ENCODE peak calls at places on chromosome 19, in seven cellular contexts. J, N, Q, F, X, Z and E are unnamed samples.

GRCh38 chr19:46298477-46299003 is 1.7 kb downstream of the HIF3A start:
- DNase-seq in J (no peak), X (no peak), Q (no peak), Z (no peak), F (no peak), N (no peak), E (no peak)

GRCh38 chr19:58372311-58373133 is 8.3 kb downstream of the ZNF837 start:
- DNase-seq in J (no peak), F (no peak), X (no peak), N (no peak), Q (no peak), Z (no peak), E (no peak)

GRCh38 chr19:17385878-17386611 is 8.0 kb downstream of the CCDC194 start:
- DNase-seq in X (peak), Z (peak), F (peak), N (peak), J (peak), Q (peak), E (peak)

GRCh38 chr19:2952953-2953481 is 8.2 kb upstream of the ZNF77 start:
- DNase-seq in Z (no peak), Q (no peak), X (no peak), N (no peak), F (no peak), J (peak), E (no peak)

GRCh38 chr19:57830071-57830602 is at the start of gene ZNF587B:
- DNase-seq in X (peak), Q (peak), F (no peak), J (no peak), Z (peak), N (peak), E (no peak)

GRCh38 chr19:18282788-18283141 is 1.3 kb upstream of the JUND start:
- DNase-seq in J (peak), Z (no peak), N (no peak), F (no peak), Q (no peak), X (no peak), E (no peak)

GRCh38 chr19:40799558-40800338 is 757 bp downstream of the EGLN2 start:
- DNase-seq in F (no peak), Q (peak), X (no peak), N (no peak), J (no peak), Z (peak), E (no peak)

GRCh38 chr19:56383826-56384605 is 9.3 kb downstream of the ZNF582 start:
- DNase-seq in F (no peak), X (no peak), N (peak), Q (no peak), J (no peak), Z (no peak), E (no peak)

GRCh38 chr19:56834564-56835375 is 5.8 kb downstream of the PEG3 start:
- DNase-seq in Z (no peak), J (no peak), F (no peak), X (no peak), Q (no peak), N (no peak), E (no peak)

GRCh38 chr19:34806976-34807860 is 34.2 kb upstream of the ZNF599 start:
- DNase-seq in N (peak), J (no peak), Z (no peak), Q (no peak), F (no peak), X (no peak), E (no peak)

GRCh38 chr19:30158893-30159245 is 213.3 kb upstream of the ZNF536 start:
- DNase-seq in N (no peak), Z (no peak), Q (no peak), F (no peak), J (no peak), X (no peak), E (no peak)

GRCh38 chr19:38538793-38539528 is 78.8 kb downstream of the MAP4K1 start:
- DNase-seq in X (no peak), N (no peak), Q (no peak), J (no peak), F (no peak), Z (no peak), E (peak)

GRCh38 chr19:57227461-57227860 is 3.4 kb upstream of the AURKC start:
- DNase-seq in Q (no peak), Z (no peak), X (no peak), F (no peak), N (no peak), J (no peak), E (no peak)

GRCh38 chr19:17370026-17370587 is 7.0 kb downstream of the PLVAP start:
- DNase-seq in N (no peak), X (no peak), Q (no peak), Z (no peak), J (no peak), F (no peak), E (no peak)

GRCh38 chr19:38267780-38268430 is 3.5 kb downstream of the SPINT2 start:
- DNase-seq in F (no peak), X (no peak), J (peak), N (no peak), Q (no peak), Z (no peak), E (no peak)

GRCh38 chr19:37655689-37656491 is 625 bp upstream of the ZFP30 start:
- DNase-seq in J (no peak), Q (peak), Z (peak), F (peak), X (peak), N (peak), E (peak)

GRCh38 chr19:53013621-53014020 is at the start of gene ERVV-1:
- DNase-seq in J (no peak), F (no peak), Z (no peak), Q (no peak), X (no peak), N (no peak), E (no peak)

GRCh38 chr19:33447336-33448158 is 74.0 kb downstream of the CEBPG start:
- DNase-seq in J (no peak), Q (no peak), Z (no peak), F (no peak), N (peak), X (no peak), E (no peak)

GRCh38 chr19:46818812-46819211 is 30.4 kb upstream of the SLC1A5 start:
- DNase-seq in Z (peak), X (no peak), J (no peak), Q (no peak), F (no peak), N (peak), E (no peak)

GRCh38 chr19:24177686-24178085 is 90.7 kb downstream of the ZNF254 start:
- DNase-seq in F (no peak), X (no peak), J (no peak), N (no peak), Z (no peak), Q (no peak), E (no peak)

GRCh38 chr19:58229255-58229639 is 533 bp downstream of the ZNF544 start:
- DNase-seq in J (no peak), X (peak), Z (peak), F (peak), Q (no peak), N (peak), E (peak)

GRCh38 chr19:55088543-55089265 is 13.0 kb downstream of the EPS8L1 start:
- DNase-seq in Q (peak), Z (peak), X (peak), N (peak), J (peak), F (peak), E (peak)

GRCh38 chr19:40737102-40737644 is 13.1 kb downstream of the ACTMAP start:
- DNase-seq in N (no peak), F (no peak), X (no peak), Z (no peak), Q (no peak), J (no peak), E (no peak)

GRCh38 chr19:35856546-35857149 is at the start of gene KIRREL2:
- DNase-seq in N (no peak), X (no peak), J (no peak), F (no peak), Z (no peak), Q (peak), E (no peak)

GRCh38 chr19:48608798-48609263 is 2.3 kb downstream of the SPACA4 start:
- DNase-seq in F (no peak), Z (peak), X (peak), N (peak), J (peak), Q (no peak), E (peak)

GRCh38 chr19:15452111-15453047 is 2.6 kb upstream of the WIZ start:
- DNase-seq in J (peak), Q (peak), N (peak), Z (peak), X (peak), F (no peak), E (no peak)

GRCh38 chr19:58476498-58477015 is 405 bp downstream of the ZNF446 start:
- DNase-seq in F (no peak), X (peak), Z (peak), J (no peak), Q (no peak), N (peak), E (no peak)

GRCh38 chr19:47313754-47314133 is 4.1 kb downstream of the C5AR1 start:
- DNase-seq in Z (no peak), X (no peak), F (no peak), J (no peak), Q (no peak), N (no peak), E (no peak)

GRCh38 chr19:49738242-49738641 is 24.9 kb downstream of the TSKS start:
- DNase-seq in Q (no peak), X (no peak), Z (no peak), N (no peak), J (no peak), F (no peak), E (no peak)

GRCh38 chr19:19224852-19225494 is 13.2 kb downstream of the NCAN start:
- DNase-seq in N (peak), J (peak), Z (peak), Q (peak), X (peak), F (peak), E (peak)